ENCODE peak calls at places on chromosomes 4 and X, in ten cellular contexts. One of them, this sample, is unnamed.

GRCh38 chr4:48543796-48544195 is 53.7 kb downstream of the ZAR1 start:
- DNase-seq in heart right ventricle: no peak
- DNase-seq in naive thymus-derived CD4-positive, alpha-beta T cell: no peak
- DNase-seq in lung: no peak
- DNase-seq in SJSA1: no peak
- DNase-seq in heart left ventricle: no peak
- DNase-seq in colonic mucosa: no peak
- DNase-seq in aorta: no peak
- DNase-seq in fibroblast of lung: no peak
- DNase-seq in sigmoid colon: no peak
- DNase-seq in this sample: no peak

GRCh38 chr4:54497947-54498346 is 159.8 kb upstream of the KIT start:
- DNase-seq in heart right ventricle: no peak
- DNase-seq in fibroblast of lung: no peak
- DNase-seq in lung: no peak
- DNase-seq in naive thymus-derived CD4-positive, alpha-beta T cell: no peak
- DNase-seq in colonic mucosa: no peak
- DNase-seq in sigmoid colon: no peak
- DNase-seq in aorta: no peak
- DNase-seq in SJSA1: no peak
- DNase-seq in heart left ventricle: no peak
- DNase-seq in this sample: no peak

GRCh38 chrX:112218388-112218787 is 135.8 kb upstream of the TRPC5 start:
- DNase-seq in aorta: no peak
- DNase-seq in SJSA1: no peak
- DNase-seq in naive thymus-derived CD4-positive, alpha-beta T cell: no peak
- DNase-seq in lung: no peak
- DNase-seq in fibroblast of lung: no peak
- DNase-seq in heart right ventricle: no peak
- DNase-seq in heart left ventricle: no peak
- DNase-seq in colonic mucosa: no peak
- DNase-seq in sigmoid colon: no peak
- DNase-seq in this sample: no peak

GRCh38 chr4:67779631-67780030 is 25.4 kb upstream of the GNRHR start:
- DNase-seq in sigmoid colon: no peak
- DNase-seq in heart right ventricle: no peak
- DNase-seq in fibroblast of lung: no peak
- DNase-seq in lung: no peak
- DNase-seq in aorta: no peak
- DNase-seq in SJSA1: no peak
- DNase-seq in colonic mucosa: no peak
- DNase-seq in heart left ventricle: no peak
- DNase-seq in naive thymus-derived CD4-positive, alpha-beta T cell: no peak
- DNase-seq in this sample: no peak

GRCh38 chrX:68175569-68175968 is 257.7 kb downstream of the OPHN1 start:
- DNase-seq in colonic mucosa: no peak
- DNase-seq in fibroblast of lung: peak; percentile 79
- DNase-seq in naive thymus-derived CD4-positive, alpha-beta T cell: no peak
- DNase-seq in SJSA1: peak; percentile 57
- DNase-seq in heart left ventricle: no peak
- DNase-seq in heart right ventricle: no peak
- DNase-seq in lung: no peak
- DNase-seq in sigmoid colon: no peak
- DNase-seq in aorta: no peak
- DNase-seq in this sample: no peak

GRCh38 chrX:3582421-3582820 is 131.0 kb downstream of the PRKX start:
- DNase-seq in colonic mucosa: no peak
- DNase-seq in naive thymus-derived CD4-positive, alpha-beta T cell: no peak
- DNase-seq in sigmoid colon: no peak
- DNase-seq in SJSA1: no peak
- DNase-seq in heart right ventricle: no peak
- DNase-seq in heart left ventricle: no peak
- DNase-seq in aorta: no peak
- DNase-seq in fibroblast of lung: peak; percentile 1
- DNase-seq in lung: no peak
- DNase-seq in this sample: no peak

GRCh38 chrX:72271812-72272211 is 5.2 kb downstream of the RPS4X start:
- DNase-seq in heart left ventricle: no peak
- DNase-seq in aorta: no peak
- DNase-seq in SJSA1: no peak
- DNase-seq in sigmoid colon: no peak
- DNase-seq in lung: no peak
- DNase-seq in colonic mucosa: no peak
- DNase-seq in fibroblast of lung: no peak
- DNase-seq in heart right ventricle: no peak
- DNase-seq in naive thymus-derived CD4-positive, alpha-beta T cell: no peak
- DNase-seq in this sample: no peak

GRCh38 chr4:96097040-96097607 is 257.2 kb downstream of the PDHA2 start:
- DNase-seq in aorta: no peak
- DNase-seq in heart right ventricle: no peak
- DNase-seq in sigmoid colon: no peak
- DNase-seq in heart left ventricle: no peak
- DNase-seq in SJSA1: no peak
- DNase-seq in lung: no peak
- DNase-seq in naive thymus-derived CD4-positive, alpha-beta T cell: no peak
- DNase-seq in colonic mucosa: no peak
- DNase-seq in fibroblast of lung: no peak
- DNase-seq in this sample: no peak

GRCh38 chr4:7654550-7655266 is 220.0 kb upstream of the PSAPL1 start:
- DNase-seq in heart left ventricle: no peak
- DNase-seq in fibroblast of lung: no peak
- DNase-seq in SJSA1: no peak
- DNase-seq in lung: no peak
- DNase-seq in heart right ventricle: no peak
- DNase-seq in sigmoid colon: no peak
- DNase-seq in naive thymus-derived CD4-positive, alpha-beta T cell: no peak
- DNase-seq in colonic mucosa: no peak
- DNase-seq in aorta: peak; percentile 77
- DNase-seq in this sample: no peak

GRCh38 chr4:148926861-148927260 is 484.6 kb upstream of the NR3C2 start:
- DNase-seq in sigmoid colon: no peak
- DNase-seq in naive thymus-derived CD4-positive, alpha-beta T cell: no peak
- DNase-seq in heart left ventricle: peak; percentile 54
- DNase-seq in colonic mucosa: peak; percentile 76
- DNase-seq in fibroblast of lung: peak; percentile 15
- DNase-seq in aorta: no peak
- DNase-seq in lung: no peak
- DNase-seq in heart right ventricle: peak; percentile 32
- DNase-seq in SJSA1: no peak
- DNase-seq in this sample: peak; percentile 62

DNA sequence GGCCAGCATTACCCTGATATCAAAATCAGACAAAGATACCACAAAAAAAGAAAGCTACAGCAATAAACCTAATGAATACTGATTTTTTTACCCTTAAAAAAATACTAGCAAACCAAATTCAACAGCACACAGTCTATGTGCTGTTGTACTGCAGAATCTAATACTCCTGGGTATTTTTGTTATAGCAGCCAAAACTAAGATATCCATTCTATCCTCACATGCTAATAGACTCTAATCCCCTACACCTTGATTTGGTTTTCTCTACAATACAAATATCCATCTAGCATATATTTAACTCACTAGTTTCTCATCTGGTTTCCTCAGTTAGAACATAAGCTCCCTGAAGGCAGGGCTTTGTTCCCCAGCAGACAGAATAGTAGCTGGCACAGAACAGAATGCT is 12.4 kb downstream of the CLOCK start:
- DNase-seq in SJSA1: no peak
- DNase-seq in lung: no peak
- DNase-seq in sigmoid colon: no peak
- DNase-seq in heart left ventricle: no peak
- DNase-seq in fibroblast of lung: no peak
- DNase-seq in heart right ventricle: no peak
- DNase-seq in colonic mucosa: no peak
- DNase-seq in aorta: no peak
- DNase-seq in naive thymus-derived CD4-positive, alpha-beta T cell: no peak
- DNase-seq in this sample: no peak
- H3K9me3 ChIP-seq in SJSA1: no peaks in the 10 kb centered on the region
- H3K9me3 ChIP-seq in lung: no peaks in the 10 kb centered on the region
- H3K9me3 ChIP-seq in sigmoid colon: peaks cover 4% of the 10 kb centered on the region
- H3K9me3 ChIP-seq in heart left ventricle: no peaks in the 10 kb centered on the region
- H3K9me3 ChIP-seq in fibroblast of lung: no peaks in the 10 kb centered on the region
- H3K9me3 ChIP-seq in heart right ventricle: peaks cover 6% of the 10 kb centered on the region
- H3K9me3 ChIP-seq in colonic mucosa: no peaks in the 10 kb centered on the region
- H3K9me3 ChIP-seq in aorta: no peaks in the 10 kb centered on the region
- H3K9me3 ChIP-seq in naive thymus-derived CD4-positive, alpha-beta T cell: no peaks in the 10 kb centered on the region
- H3K9me3 ChIP-seq in this sample: no peaks in the 10 kb centered on the region

GRCh38 chr4:110484767-110485166 is 8.8 kb downstream of the ENPEP start:
- DNase-seq in heart right ventricle: peak; percentile 8
- DNase-seq in sigmoid colon: no peak
- DNase-seq in aorta: no peak
- DNase-seq in lung: no peak
- DNase-seq in naive thymus-derived CD4-positive, alpha-beta T cell: no peak
- DNase-seq in fibroblast of lung: peak; percentile 73
- DNase-seq in SJSA1: peak; percentile 85
- DNase-seq in heart left ventricle: no peak
- DNase-seq in colonic mucosa: no peak
- DNase-seq in this sample: no peak

GRCh38 chr4:110484029-110484428 is 8.1 kb downstream of the ENPEP start:
- DNase-seq in aorta: no peak
- DNase-seq in heart left ventricle: no peak
- DNase-seq in naive thymus-derived CD4-positive, alpha-beta T cell: no peak
- DNase-seq in heart right ventricle: no peak
- DNase-seq in colonic mucosa: no peak
- DNase-seq in lung: no peak
- DNase-seq in fibroblast of lung: no peak
- DNase-seq in sigmoid colon: no peak
- DNase-seq in SJSA1: no peak
- DNase-seq in this sample: no peak

GRCh38 chr4:110487873-110488272 is 11.9 kb downstream of the ENPEP start:
- DNase-seq in aorta: no peak
- DNase-seq in heart right ventricle: no peak
- DNase-seq in colonic mucosa: no peak
- DNase-seq in sigmoid colon: no peak
- DNase-seq in naive thymus-derived CD4-positive, alpha-beta T cell: no peak
- DNase-seq in lung: no peak
- DNase-seq in SJSA1: no peak
- DNase-seq in fibroblast of lung: peak; percentile 54
- DNase-seq in heart left ventricle: no peak
- DNase-seq in this sample: no peak

GRCh38 chr4:110485452-110485851 is 9.5 kb downstream of the ENPEP start:
- DNase-seq in fibroblast of lung: no peak
- DNase-seq in colonic mucosa: no peak
- DNase-seq in naive thymus-derived CD4-positive, alpha-beta T cell: no peak
- DNase-seq in heart left ventricle: no peak
- DNase-seq in SJSA1: peak; percentile 20
- DNase-seq in heart right ventricle: no peak
- DNase-seq in sigmoid colon: no peak
- DNase-seq in aorta: no peak
- DNase-seq in lung: no peak
- DNase-seq in this sample: no peak

DNA sequence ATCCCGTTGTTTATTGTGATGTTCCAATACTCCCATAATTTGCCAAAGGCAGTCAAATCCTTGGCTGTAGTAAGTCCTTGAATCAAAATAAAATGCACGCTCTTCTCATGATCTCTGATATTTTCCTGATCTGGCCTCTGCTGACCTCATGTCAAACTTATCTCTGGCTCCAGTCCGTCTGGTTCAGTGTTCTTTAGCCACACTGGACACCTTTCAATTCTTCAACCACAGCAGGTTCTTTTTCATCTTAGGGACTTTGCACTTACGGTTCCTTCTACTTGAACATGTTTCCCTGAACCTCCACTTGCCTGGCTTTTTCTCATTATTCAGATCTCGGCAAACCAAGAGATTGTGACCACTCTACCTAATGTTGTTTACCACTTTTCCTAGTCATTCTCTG is 10.3 kb downstream of the ENPEP start:
- DNase-seq in aorta: no peak
- DNase-seq in naive thymus-derived CD4-positive, alpha-beta T cell: no peak
- DNase-seq in fibroblast of lung: no peak
- DNase-seq in SJSA1: no peak
- DNase-seq in heart right ventricle: no peak
- DNase-seq in sigmoid colon: no peak
- DNase-seq in colonic mucosa: no peak
- DNase-seq in lung: no peak
- DNase-seq in heart left ventricle: no peak
- DNase-seq in this sample: no peak
- H3K4me3 ChIP-seq in aorta: no peak overlapping the region
- H3K4me3 ChIP-seq in naive thymus-derived CD4-positive, alpha-beta T cell: no peak overlapping the region
- H3K4me3 ChIP-seq in fibroblast of lung: no peak overlapping the region
- H3K4me3 ChIP-seq in SJSA1: no peak overlapping the region
- H3K4me3 ChIP-seq in heart right ventricle: no peak overlapping the region
- H3K4me3 ChIP-seq in sigmoid colon: no peak overlapping the region
- H3K4me3 ChIP-seq in colonic mucosa: no peak overlapping the region
- H3K4me3 ChIP-seq in lung: no peak overlapping the region
- H3K4me3 ChIP-seq in heart left ventricle: no peak overlapping the region
- H3K4me3 ChIP-seq in this sample: no peak overlapping the region

GRCh38 chr4:156775803-156776202 is 195.8 kb downstream of the PDGFC start:
- DNase-seq in heart right ventricle: no peak
- DNase-seq in sigmoid colon: no peak
- DNase-seq in colonic mucosa: no peak
- DNase-seq in lung: no peak
- DNase-seq in aorta: no peak
- DNase-seq in fibroblast of lung: no peak
- DNase-seq in naive thymus-derived CD4-positive, alpha-beta T cell: no peak
- DNase-seq in heart left ventricle: no peak
- DNase-seq in SJSA1: no peak
- DNase-seq in this sample: no peak

GRCh38 chr4:156779774-156780173 is 191.8 kb downstream of the PDGFC start:
- DNase-seq in colonic mucosa: no peak
- DNase-seq in heart right ventricle: no peak
- DNase-seq in fibroblast of lung: peak; percentile 89
- DNase-seq in lung: no peak
- DNase-seq in sigmoid colon: no peak
- DNase-seq in naive thymus-derived CD4-positive, alpha-beta T cell: no peak
- DNase-seq in SJSA1: peak; percentile 70
- DNase-seq in aorta: no peak
- DNase-seq in heart left ventricle: no peak
- DNase-seq in this sample: no peak

GRCh38 chr4:156778093-156778492 is 193.5 kb downstream of the PDGFC start:
- DNase-seq in aorta: no peak
- DNase-seq in heart left ventricle: no peak
- DNase-seq in lung: no peak
- DNase-seq in heart right ventricle: no peak
- DNase-seq in SJSA1: no peak
- DNase-seq in fibroblast of lung: peak; percentile 46
- DNase-seq in colonic mucosa: no peak
- DNase-seq in sigmoid colon: no peak
- DNase-seq in naive thymus-derived CD4-positive, alpha-beta T cell: no peak
- DNase-seq in this sample: no peak

GRCh38 chr4:156779046-156779445 is 192.6 kb downstream of the PDGFC start:
- DNase-seq in heart left ventricle: no peak
- DNase-seq in fibroblast of lung: peak; percentile 49
- DNase-seq in aorta: no peak
- DNase-seq in sigmoid colon: no peak
- DNase-seq in colonic mucosa: no peak
- DNase-seq in heart right ventricle: no peak
- DNase-seq in SJSA1: peak; percentile 12
- DNase-seq in lung: no peak
- DNase-seq in naive thymus-derived CD4-positive, alpha-beta T cell: no peak
- DNase-seq in this sample: no peak

GRCh38 chr4:156778606-156779005 is 193.0 kb downstream of the PDGFC start:
- DNase-seq in aorta: no peak
- DNase-seq in fibroblast of lung: peak; percentile 93
- DNase-seq in colonic mucosa: no peak
- DNase-seq in SJSA1: peak; percentile 13
- DNase-seq in sigmoid colon: no peak
- DNase-seq in naive thymus-derived CD4-positive, alpha-beta T cell: no peak
- DNase-seq in lung: no peak
- DNase-seq in heart right ventricle: no peak
- DNase-seq in heart left ventricle: no peak
- DNase-seq in this sample: no peak
- H3K27ac ChIP-seq in aorta: no peak overlapping the region
- H3K27ac ChIP-seq in fibroblast of lung: peak overlapping the region; percentile 60
- H3K27ac ChIP-seq in colonic mucosa: no peak overlapping the region
- H3K27ac ChIP-seq in SJSA1: peak overlapping the region; percentile 50
- H3K27ac ChIP-seq in sigmoid colon: peak overlapping the region; percentile 60
- H3K27ac ChIP-seq in naive thymus-derived CD4-positive, alpha-beta T cell: no peak overlapping the region
- H3K27ac ChIP-seq in lung: no peak overlapping the region
- H3K27ac ChIP-seq in heart right ventricle: no peak overlapping the region
- H3K27ac ChIP-seq in heart left ventricle: no peak overlapping the region
- H3K27ac ChIP-seq in this sample: no peak overlapping the region

GRCh38 chr4:11463707-11464106 is 35.0 kb upstream of the HS3ST1 start:
- DNase-seq in fibroblast of lung: no peak
- DNase-seq in sigmoid colon: no peak
- DNase-seq in SJSA1: no peak
- DNase-seq in colonic mucosa: no peak
- DNase-seq in heart left ventricle: no peak
- DNase-seq in aorta: no peak
- DNase-seq in lung: no peak
- DNase-seq in naive thymus-derived CD4-positive, alpha-beta T cell: no peak
- DNase-seq in heart right ventricle: no peak
- DNase-seq in this sample: no peak
- H3K9me3 ChIP-seq in fibroblast of lung: no peaks in the 10 kb centered on the region
- H3K9me3 ChIP-seq in sigmoid colon: peaks cover 6% of the 10 kb centered on the region
- H3K9me3 ChIP-seq in SJSA1: no peaks in the 10 kb centered on the region
- H3K9me3 ChIP-seq in colonic mucosa: no peaks in the 10 kb centered on the region
- H3K9me3 ChIP-seq in heart left ventricle: no peaks in the 10 kb centered on the region
- H3K9me3 ChIP-seq in aorta: no peaks in the 10 kb centered on the region
- H3K9me3 ChIP-seq in lung: peaks cover 7% of the 10 kb centered on the region
- H3K9me3 ChIP-seq in naive thymus-derived CD4-positive, alpha-beta T cell: peaks cover 12% of the 10 kb centered on the region
- H3K9me3 ChIP-seq in heart right ventricle: peaks cover 4% of the 10 kb centered on the region
- H3K9me3 ChIP-seq in this sample: no peaks in the 10 kb centered on the region